ENCODE peak calls at places on chromosome 4, in five cellular contexts. One of them, this sample, is unnamed. For H3K27me3, the result is how much of the 10 kb centered on the place peaks cover.

GRCh38 chr4:5409980-5410618 is 298.3 kb downstream of the EVC2 start:
- DNase-seq in fibroblast of lung: no peak
- DNase-seq in testis: no peak
- DNase-seq in IMR-90: no peak
- DNase-seq in CD8-positive, alpha-beta T cell: no peak
- DNase-seq in this sample: no peak

GRCh38 chr4:72112514-72113156 is 80.8 kb downstream of the NPFFR2 start:
- DNase-seq in fibroblast of lung: peak
- DNase-seq in testis: no peak
- DNase-seq in CD8-positive, alpha-beta T cell: no peak
- DNase-seq in IMR-90: peak
- DNase-seq in this sample: peak

GRCh38 chr4:16860506-16860905 is 37.9 kb downstream of the LDB2 start:
- DNase-seq in testis: no peak
- DNase-seq in fibroblast of lung: peak
- DNase-seq in CD8-positive, alpha-beta T cell: no peak
- DNase-seq in IMR-90: peak
- DNase-seq in this sample: no peak

GRCh38 chr4:152605031-152605430 is 69.1 kb upstream of the FBXW7 start:
- DNase-seq in CD8-positive, alpha-beta T cell: no peak
- DNase-seq in testis: no peak
- DNase-seq in IMR-90: no peak
- DNase-seq in fibroblast of lung: no peak
- DNase-seq in this sample: no peak

GRCh38 chr4:130054895-130055294 is 958.9 kb downstream of the C4orf33 start:
- DNase-seq in CD8-positive, alpha-beta T cell: no peak
- DNase-seq in testis: no peak
- DNase-seq in fibroblast of lung: no peak
- DNase-seq in IMR-90: no peak
- DNase-seq in this sample: no peak

GRCh38 chr4:184448828-184449227 is 25.5 kb downstream of the IRF2 start:
- DNase-seq in testis: peak
- DNase-seq in CD8-positive, alpha-beta T cell: no peak
- DNase-seq in fibroblast of lung: peak
- DNase-seq in IMR-90: peak
- DNase-seq in this sample: peak

GRCh38 chr4:183249854-183250253 is 70.2 kb downstream of the CLDN22 start:
- DNase-seq in CD8-positive, alpha-beta T cell: no peak
- DNase-seq in fibroblast of lung: peak
- DNase-seq in IMR-90: peak
- DNase-seq in testis: peak
- DNase-seq in this sample: no peak

GRCh38 chr4:174873931-174874330 is 44.2 kb upstream of the ADAM29 start:
- DNase-seq in IMR-90: no peak
- DNase-seq in fibroblast of lung: no peak
- DNase-seq in testis: peak
- DNase-seq in CD8-positive, alpha-beta T cell: no peak
- DNase-seq in this sample: no peak

GRCh38 chr4:163607292-163607691 is 112.8 kb downstream of the TMA16 start:
- DNase-seq in CD8-positive, alpha-beta T cell: no peak
- DNase-seq in testis: no peak
- DNase-seq in fibroblast of lung: peak
- DNase-seq in IMR-90: no peak
- DNase-seq in this sample: no peak

GRCh38 chr4:15706646-15707362 is 3.9 kb downstream of the BST1 start:
- DNase-seq in IMR-90: peak
- DNase-seq in CD8-positive, alpha-beta T cell: no peak
- DNase-seq in fibroblast of lung: no peak
- DNase-seq in testis: no peak
- DNase-seq in this sample: no peak

GRCh38 chr4:22873899-22874298 is 181.2 kb downstream of the GBA3 start:
- DNase-seq in IMR-90: no peak
- DNase-seq in testis: no peak
- DNase-seq in fibroblast of lung: no peak
- DNase-seq in CD8-positive, alpha-beta T cell: no peak
- DNase-seq in this sample: no peak

GRCh38 chr4:173191623-173192041 is 23.0 kb downstream of the GALNT7 start:
- DNase-seq in IMR-90: peak
- DNase-seq in CD8-positive, alpha-beta T cell: no peak
- DNase-seq in testis: no peak
- DNase-seq in fibroblast of lung: peak
- DNase-seq in this sample: no peak

GRCh38 chr4:9841072-9841471 is 59.6 kb downstream of the DRD5 start:
- DNase-seq in CD8-positive, alpha-beta T cell: no peak
- DNase-seq in testis: no peak
- DNase-seq in fibroblast of lung: no peak
- DNase-seq in IMR-90: no peak
- DNase-seq in this sample: no peak

GRCh38 chr4:3834921-3835521 is 68.8 kb downstream of the ADRA2C start:
- DNase-seq in testis: no peak
- DNase-seq in CD8-positive, alpha-beta T cell: no peak
- DNase-seq in IMR-90: no peak
- DNase-seq in fibroblast of lung: no peak
- DNase-seq in this sample: no peak
- H3K27me3 ChIP-seq in testis: under half
- H3K27me3 ChIP-seq in CD8-positive, alpha-beta T cell: under half
- H3K27me3 ChIP-seq in IMR-90: under half
- H3K27me3 ChIP-seq in fibroblast of lung: under half
- H3K27me3 ChIP-seq in this sample: under half

GRCh38 chr4:93203708-93204107 is 624.8 kb upstream of the ATOH1 start:
- DNase-seq in CD8-positive, alpha-beta T cell: no peak
- DNase-seq in testis: peak
- DNase-seq in IMR-90: peak
- DNase-seq in fibroblast of lung: peak
- DNase-seq in this sample: no peak

GRCh38 chr4:93201471-93201870 is 627.1 kb upstream of the ATOH1 start:
- DNase-seq in CD8-positive, alpha-beta T cell: no peak
- DNase-seq in IMR-90: no peak
- DNase-seq in testis: no peak
- DNase-seq in fibroblast of lung: no peak
- DNase-seq in this sample: no peak

GRCh38 chr4:93199492-93199891 is 629.1 kb upstream of the ATOH1 start:
- DNase-seq in fibroblast of lung: peak
- DNase-seq in testis: no peak
- DNase-seq in IMR-90: peak
- DNase-seq in CD8-positive, alpha-beta T cell: no peak
- DNase-seq in this sample: no peak
- TF ChIP-seq CTCF in fibroblast of lung: peak
- TF ChIP-seq CTCF in testis: peak
- TF ChIP-seq CTCF in IMR-90: peak
- TF ChIP-seq CTCF in CD8-positive, alpha-beta T cell: no peak
- TF ChIP-seq CTCF in this sample: peak

GRCh38 chr4:2044542-2045517 is 14.3 kb upstream of the NAT8L start:
- DNase-seq in CD8-positive, alpha-beta T cell: no peak
- DNase-seq in IMR-90: no peak
- DNase-seq in fibroblast of lung: no peak
- DNase-seq in testis: no peak
- DNase-seq in this sample: no peak

GRCh38 chr4:2047031-2047660 is 12.0 kb upstream of the NAT8L start:
- DNase-seq in testis: no peak
- DNase-seq in fibroblast of lung: no peak
- DNase-seq in IMR-90: no peak
- DNase-seq in CD8-positive, alpha-beta T cell: no peak
- DNase-seq in this sample: peak

GRCh38 chr4:2045518-2045951 is 13.6 kb upstream of the NAT8L start:
- DNase-seq in IMR-90: no peak
- DNase-seq in fibroblast of lung: peak
- DNase-seq in CD8-positive, alpha-beta T cell: no peak
- DNase-seq in testis: no peak
- DNase-seq in this sample: no peak

GRCh38 chr4:2047781-2048581 is 11.1 kb upstream of the NAT8L start:
- DNase-seq in IMR-90: no peak
- DNase-seq in CD8-positive, alpha-beta T cell: no peak
- DNase-seq in testis: no peak
- DNase-seq in fibroblast of lung: no peak
- DNase-seq in this sample: no peak

DNA sequence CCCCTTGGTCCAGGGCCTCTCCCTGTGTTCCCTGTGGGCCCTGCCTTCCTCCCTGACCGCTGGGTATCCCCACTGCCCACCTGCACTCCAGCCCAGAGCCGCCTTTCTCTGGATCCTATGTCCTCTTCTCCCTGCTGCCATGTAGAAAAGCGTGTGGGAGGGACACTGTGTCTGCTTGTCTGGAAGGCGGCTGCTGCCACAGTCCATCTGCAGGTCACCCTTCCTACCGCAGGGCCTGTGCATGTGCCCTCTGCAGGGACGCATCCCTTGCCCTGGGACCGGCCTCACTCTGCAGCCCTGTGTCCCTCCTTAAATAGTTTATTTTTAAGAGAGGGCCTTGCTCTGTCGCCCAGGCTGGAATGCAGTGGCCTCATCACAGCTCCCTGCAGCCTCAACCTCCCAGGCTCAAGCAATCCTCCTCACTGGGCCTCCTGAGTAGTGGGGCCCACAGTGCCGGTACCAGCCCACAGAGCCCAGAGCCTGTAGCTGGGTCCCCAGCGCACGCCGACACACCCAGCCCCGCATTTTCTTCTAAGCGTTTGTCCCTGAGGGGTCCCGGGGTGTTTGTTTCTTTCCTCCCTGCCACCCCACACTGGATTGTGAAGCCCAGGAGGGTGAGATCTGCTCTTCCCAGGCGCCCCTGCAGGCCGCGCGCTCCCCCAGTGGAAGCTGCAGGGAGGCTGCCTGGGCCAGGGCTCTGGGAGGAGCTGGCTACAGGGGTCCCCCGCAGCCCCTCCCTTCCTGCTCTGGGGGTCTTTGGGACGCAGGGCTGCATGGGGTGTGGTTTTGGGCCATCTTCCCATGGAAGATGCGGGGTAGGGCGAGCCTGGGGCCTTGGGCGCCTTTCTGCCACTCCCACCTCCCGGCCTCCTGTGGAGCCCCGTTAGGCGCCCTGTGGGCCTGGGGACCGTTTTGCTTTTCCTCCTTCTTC is 12.8 kb upstream of the NAT8L start:
- DNase-seq in CD8-positive, alpha-beta T cell: no peak
- DNase-seq in fibroblast of lung: no peak
- DNase-seq in IMR-90: no peak
- DNase-seq in testis: no peak
- DNase-seq in this sample: no peak
- H3K27me3 ChIP-seq in CD8-positive, alpha-beta T cell: under half
- H3K27me3 ChIP-seq in fibroblast of lung: under half
- H3K27me3 ChIP-seq in IMR-90: under half
- H3K27me3 ChIP-seq in testis: under half
- H3K27me3 ChIP-seq in this sample: under half

GRCh38 chr4:168773388-168774195 is 236.5 kb downstream of the CBR4 start:
- DNase-seq in fibroblast of lung: no peak
- DNase-seq in IMR-90: no peak
- DNase-seq in testis: no peak
- DNase-seq in CD8-positive, alpha-beta T cell: no peak
- DNase-seq in this sample: no peak

GRCh38 chr4:168777277-168777965 is 232.6 kb downstream of the CBR4 start:
- DNase-seq in IMR-90: no peak
- DNase-seq in CD8-positive, alpha-beta T cell: no peak
- DNase-seq in fibroblast of lung: no peak
- DNase-seq in testis: no peak
- DNase-seq in this sample: no peak

GRCh38 chr4:168771251-168771650 is 238.8 kb downstream of the CBR4 start:
- DNase-seq in IMR-90: no peak
- DNase-seq in CD8-positive, alpha-beta T cell: no peak
- DNase-seq in testis: no peak
- DNase-seq in fibroblast of lung: no peak
- DNase-seq in this sample: no peak

GRCh38 chr4:168781341-168781740 is 228.7 kb downstream of the CBR4 start:
- DNase-seq in testis: no peak
- DNase-seq in IMR-90: no peak
- DNase-seq in fibroblast of lung: no peak
- DNase-seq in CD8-positive, alpha-beta T cell: no peak
- DNase-seq in this sample: no peak

DNA sequence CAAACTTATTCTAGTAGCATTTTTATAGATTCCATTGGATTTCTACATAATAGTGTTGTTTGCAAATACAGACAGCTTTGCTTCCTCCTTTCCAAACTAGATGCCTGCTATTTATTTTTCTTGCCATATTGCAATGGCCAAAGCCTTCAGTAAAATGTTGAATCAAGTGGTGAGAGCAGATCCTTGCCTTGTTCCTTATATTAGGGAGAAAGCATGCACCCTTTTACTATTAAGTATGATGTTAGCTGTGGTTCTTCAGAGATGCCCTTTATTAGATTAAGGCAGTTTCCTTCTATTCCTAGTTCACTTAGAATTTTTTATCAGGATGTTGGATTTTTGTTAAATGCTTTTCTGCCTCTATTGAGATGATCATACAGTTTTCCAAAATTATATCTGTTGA is 233.7 kb downstream of the CBR4 start:
- DNase-seq in IMR-90: no peak
- DNase-seq in fibroblast of lung: no peak
- DNase-seq in testis: no peak
- DNase-seq in CD8-positive, alpha-beta T cell: no peak
- DNase-seq in this sample: no peak
- TF ChIP-seq CTCF in IMR-90: no peak
- TF ChIP-seq CTCF in fibroblast of lung: no peak
- TF ChIP-seq CTCF in testis: no peak
- TF ChIP-seq CTCF in CD8-positive, alpha-beta T cell: no peak
- TF ChIP-seq CTCF in this sample: no peak

GRCh38 chr4:82777857-82778525 is 20.6 kb downstream of the SCD5 start:
- DNase-seq in fibroblast of lung: no peak
- DNase-seq in IMR-90: no peak
- DNase-seq in testis: no peak
- DNase-seq in CD8-positive, alpha-beta T cell: no peak
- DNase-seq in this sample: no peak

GRCh38 chr4:82774711-82775171 is 23.9 kb downstream of the SCD5 start:
- DNase-seq in IMR-90: peak
- DNase-seq in fibroblast of lung: peak
- DNase-seq in testis: peak
- DNase-seq in CD8-positive, alpha-beta T cell: no peak
- DNase-seq in this sample: no peak

GRCh38 chr4:82775243-82775642 is 23.4 kb downstream of the SCD5 start:
- DNase-seq in testis: no peak
- DNase-seq in CD8-positive, alpha-beta T cell: no peak
- DNase-seq in fibroblast of lung: no peak
- DNase-seq in IMR-90: no peak
- DNase-seq in this sample: no peak

GRCh38 chr4:82779032-82779431 is 19.6 kb downstream of the SCD5 start:
- DNase-seq in testis: no peak
- DNase-seq in CD8-positive, alpha-beta T cell: no peak
- DNase-seq in fibroblast of lung: peak
- DNase-seq in IMR-90: no peak
- DNase-seq in this sample: no peak

GRCh38 chr4:82776925-82777542 is 21.6 kb downstream of the SCD5 start:
- DNase-seq in CD8-positive, alpha-beta T cell: no peak
- DNase-seq in testis: no peak
- DNase-seq in IMR-90: peak
- DNase-seq in fibroblast of lung: peak
- DNase-seq in this sample: no peak
- H3K27me3 ChIP-seq in CD8-positive, alpha-beta T cell: under half
- H3K27me3 ChIP-seq in testis: under half
- H3K27me3 ChIP-seq in IMR-90: under half
- H3K27me3 ChIP-seq in fibroblast of lung: under half
- H3K27me3 ChIP-seq in this sample: under half

DNA sequence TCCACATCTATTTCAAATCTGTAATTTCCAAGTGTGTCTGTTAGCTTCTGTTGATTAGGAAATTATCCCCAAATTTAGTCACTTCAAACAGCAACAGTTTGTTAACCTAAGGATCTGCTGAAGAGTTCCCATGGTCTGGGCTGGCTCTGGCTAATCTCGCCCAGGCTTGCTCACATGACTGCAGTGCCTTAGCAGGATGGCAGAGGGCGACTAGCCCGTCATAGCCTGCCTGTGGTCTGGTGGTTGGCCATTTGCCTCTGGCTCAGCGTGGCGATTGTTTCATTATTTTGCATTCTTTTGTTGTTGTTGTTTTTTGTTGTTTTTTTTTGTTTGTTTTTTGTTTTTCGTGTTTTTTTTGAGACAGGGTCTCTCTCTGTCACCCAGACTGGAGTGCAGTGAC is 264.0 kb downstream of the TRIML1 start:
- DNase-seq in IMR-90: no peak
- DNase-seq in CD8-positive, alpha-beta T cell: no peak
- DNase-seq in testis: no peak
- DNase-seq in fibroblast of lung: no peak
- DNase-seq in this sample: no peak
- TF ChIP-seq CTCF in IMR-90: no peak
- TF ChIP-seq CTCF in CD8-positive, alpha-beta T cell: no peak
- TF ChIP-seq CTCF in testis: no peak
- TF ChIP-seq CTCF in fibroblast of lung: no peak
- TF ChIP-seq CTCF in this sample: no peak